ENCODE peak calls at places on chromosomes 7 and 10, in six cellular contexts. Q is colonic mucosa, B is spleen, A is cardiac muscle cell, H is heart right ventricle, K is ovary. L is an unnamed sample.

GRCh38 chr10:33621143-33621542 is 286.7 kb upstream of the NRP1 start:
- DNase-seq in Q (no peak), B (no peak), A (no peak), H (no peak), K (no peak), L (no peak)

GRCh38 chr7:116525298-116525912 is 569 bp downstream of the CAV1 start:
- DNase-seq in Q (peak; percentile 44), B (peak; percentile 83), A (no peak), H (peak; percentile 49), K (peak; percentile 49), L (peak; percentile 20)

GRCh38 chr7:28136885-28137284 is 43.7 kb downstream of the JAZF1 start:
- DNase-seq in Q (no peak), B (no peak), A (no peak), H (no peak), K (no peak), L (no peak)

GRCh38 chr10:99530108-99531025 is 2.4 kb upstream of the NKX2-3 start:
- DNase-seq in Q (no peak), B (peak; percentile 85), A (no peak), H (no peak), K (no peak), L (no peak)

GRCh38 chr7:102412548-102412947 is 16.4 kb downstream of the PRKRIP1 start:
- DNase-seq in Q (no peak), B (peak; percentile 86), A (no peak), H (peak; percentile 54), K (no peak), L (peak; percentile 49)

GRCh38 chr7:7898155-7898554 is 70.4 kb upstream of the GLCCI1 start:
- DNase-seq in Q (no peak), B (no peak), A (no peak), H (no peak), K (no peak), L (no peak)

GRCh38 chr10:129755075-129756020 is 208.7 kb downstream of the EBF3 start:
- DNase-seq in Q (peak; percentile 10), B (peak; percentile 54), A (no peak), H (no peak), K (no peak), L (peak; percentile 3)

GRCh38 chr10:7040681-7041080 is 370.2 kb downstream of the SFMBT2 start:
- DNase-seq in Q (no peak), B (no peak), A (no peak), H (no peak), K (no peak), L (no peak)

GRCh38 chr7:134470864-134471263 is 12.0 kb upstream of the AKR1B1 start:
- DNase-seq in Q (no peak), B (no peak), A (no peak), H (no peak), K (no peak), L (no peak)

GRCh38 chr7:123751816-123752215 is 3.0 kb upstream of the WASL start:
- DNase-seq in Q (no peak), B (no peak), A (no peak), H (no peak), K (no peak), L (no peak)

GRCh38 chr10:77392851-77393250 is 244.8 kb downstream of the KCNMA1 start:
- DNase-seq in Q (no peak), B (no peak), A (no peak), H (no peak), K (no peak), L (peak; percentile 40)

GRCh38 chr10:99396471-99396870 is 34.0 kb downstream of the GOT1 start:
- DNase-seq in Q (no peak), B (no peak), A (no peak), H (no peak), K (no peak), L (no peak)

GRCh38 chr10:43959854-43960415 is 311.3 kb upstream of the ZNF32 start:
- DNase-seq in Q (no peak), B (peak; percentile 27), A (no peak), H (no peak), K (no peak), L (no peak)

GRCh38 chr10:78312197-78313046 is 278.8 kb downstream of the RPS24 start:
- DNase-seq in Q (peak; percentile 10), B (no peak), A (peak; percentile 49), H (no peak), K (peak; percentile 1), L (peak; percentile 0)

GRCh38 chr7:90824386-90825307 is 228.5 kb downstream of the CDK14 start:
- DNase-seq in Q (no peak), B (no peak), A (no peak), H (no peak), K (no peak), L (no peak)

GRCh38 chr7:25882151-25882773 is 269.7 kb upstream of the NFE2L3 start:
- DNase-seq in Q (no peak), B (no peak), A (no peak), H (no peak), K (no peak), L (no peak)

GRCh38 chr10:58775960-58776574 is 263.4 kb downstream of the BICC1 start:
- DNase-seq in Q (no peak), B (no peak), A (no peak), H (peak; percentile 40), K (peak; percentile 40), L (no peak)

GRCh38 chr7:30596043-30596641 is 1.5 kb downstream of the GARS1 start:
- DNase-seq in Q (peak; percentile 51), B (no peak), A (no peak), H (no peak), K (no peak), L (no peak)

GRCh38 chr7:17055596-17055995 is 173.8 kb upstream of the AGR3 start:
- DNase-seq in Q (no peak), B (no peak), A (no peak), H (no peak), K (no peak), L (no peak)

GRCh38 chr7:157734926-157735640 is 398.3 kb downstream of the DNAJB6 start:
- DNase-seq in Q (no peak), B (no peak), A (no peak), H (no peak), K (no peak), L (no peak)

GRCh38 chr10:30185916-30186315 is 126.5 kb upstream of the JCAD start:
- DNase-seq in Q (no peak), B (no peak), A (no peak), H (no peak), K (no peak), L (no peak)

GRCh38 chr7:127346575-127347256 is 45.8 kb downstream of the ZNF800 start:
- DNase-seq in Q (no peak), B (no peak), A (no peak), H (no peak), K (no peak), L (no peak)

GRCh38 chr10:96290368-96291133 is 13.7 kb upstream of the DNTT start:
- DNase-seq in Q (no peak), B (no peak), A (no peak), H (no peak), K (no peak), L (no peak)

DNA sequence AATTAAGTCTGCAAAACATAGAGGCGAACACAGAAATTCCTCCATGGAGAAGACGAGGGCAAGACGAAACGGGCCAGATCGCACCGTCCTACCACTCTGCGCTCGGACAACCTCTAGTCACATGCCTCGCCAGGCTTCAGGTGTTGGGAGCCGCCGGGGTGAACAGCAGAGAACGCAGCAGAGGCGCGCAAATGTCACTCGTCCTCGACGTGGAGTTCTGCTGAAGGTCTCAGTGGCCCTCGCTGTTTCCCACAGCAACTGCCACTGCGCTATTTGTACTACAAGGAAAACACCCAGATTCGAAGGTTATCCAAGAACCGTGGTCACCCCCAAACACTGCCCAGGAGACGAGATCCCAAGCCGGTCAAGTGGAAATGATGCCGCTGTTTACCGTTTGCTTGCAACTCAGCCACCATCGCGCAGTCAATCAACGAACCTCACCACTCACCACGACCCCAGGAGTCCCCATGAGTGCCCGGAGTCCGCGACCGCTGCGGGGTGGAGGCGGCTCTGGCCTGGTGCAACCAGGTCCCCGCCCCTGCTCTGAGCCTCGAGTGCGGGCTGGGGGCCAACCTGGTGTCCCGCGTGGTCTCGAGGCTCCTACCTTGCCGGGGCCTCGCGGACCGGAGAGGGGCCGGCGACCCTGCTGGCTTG is 9.1 kb downstream of the CTBP2 start:
- DNase-seq in Q (no peak), B (no peak), A (no peak), H (no peak), K (no peak), L (no peak)
- H3K4me1 ChIP-seq in Q (peaks cover 49% of the 10 kb centered on the region), B (peaks cover 75% of the 10 kb centered on the region), A (peaks cover 47% of the 10 kb centered on the region), H (peaks cover 80% of the 10 kb centered on the region), K (peaks cover 51% of the 10 kb centered on the region), L (peaks cover 57% of the 10 kb centered on the region)

DNA sequence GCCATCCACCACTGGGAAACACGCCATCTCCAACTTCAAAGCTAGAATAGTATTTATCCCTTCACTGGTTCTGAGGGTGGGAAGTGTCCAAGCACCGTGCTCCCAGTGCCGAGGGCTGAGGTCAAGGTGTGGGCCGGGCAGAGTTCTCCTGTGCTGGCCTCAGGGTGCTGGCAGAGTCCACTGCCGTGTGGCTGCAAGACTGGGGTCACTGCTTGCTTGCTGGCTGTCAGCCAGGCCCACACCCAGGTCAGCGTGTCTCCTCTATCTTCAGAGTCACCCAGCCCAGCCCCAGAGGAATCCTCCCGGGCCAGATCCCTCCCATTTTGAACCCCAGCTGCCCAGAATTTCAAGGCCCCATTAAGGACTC is 45.4 kb upstream of the PPP2R2D start:
- DNase-seq in Q (no peak), B (peak; percentile 68), A (no peak), H (no peak), K (no peak), L (no peak)
- H3K36me3 ChIP-seq in Q (no peaks in the 10 kb centered on the region), B (no peaks in the 10 kb centered on the region), A (no peaks in the 10 kb centered on the region), H (no peaks in the 10 kb centered on the region), K (no peaks in the 10 kb centered on the region), L (no peaks in the 10 kb centered on the region)

GRCh38 chr7:95026018-95026417 is 118.6 kb downstream of the PPP1R9A start:
- DNase-seq in Q (no peak), B (no peak), A (no peak), H (no peak), K (no peak), L (no peak)

GRCh38 chr7:95026421-95027072 is 119.2 kb downstream of the PPP1R9A start:
- DNase-seq in Q (no peak), B (no peak), A (no peak), H (no peak), K (no peak), L (no peak)

GRCh38 chr7:95028683-95029082 is 121.3 kb downstream of the PPP1R9A start:
- DNase-seq in Q (no peak), B (no peak), A (peak; percentile 9), H (no peak), K (no peak), L (no peak)

DNA sequence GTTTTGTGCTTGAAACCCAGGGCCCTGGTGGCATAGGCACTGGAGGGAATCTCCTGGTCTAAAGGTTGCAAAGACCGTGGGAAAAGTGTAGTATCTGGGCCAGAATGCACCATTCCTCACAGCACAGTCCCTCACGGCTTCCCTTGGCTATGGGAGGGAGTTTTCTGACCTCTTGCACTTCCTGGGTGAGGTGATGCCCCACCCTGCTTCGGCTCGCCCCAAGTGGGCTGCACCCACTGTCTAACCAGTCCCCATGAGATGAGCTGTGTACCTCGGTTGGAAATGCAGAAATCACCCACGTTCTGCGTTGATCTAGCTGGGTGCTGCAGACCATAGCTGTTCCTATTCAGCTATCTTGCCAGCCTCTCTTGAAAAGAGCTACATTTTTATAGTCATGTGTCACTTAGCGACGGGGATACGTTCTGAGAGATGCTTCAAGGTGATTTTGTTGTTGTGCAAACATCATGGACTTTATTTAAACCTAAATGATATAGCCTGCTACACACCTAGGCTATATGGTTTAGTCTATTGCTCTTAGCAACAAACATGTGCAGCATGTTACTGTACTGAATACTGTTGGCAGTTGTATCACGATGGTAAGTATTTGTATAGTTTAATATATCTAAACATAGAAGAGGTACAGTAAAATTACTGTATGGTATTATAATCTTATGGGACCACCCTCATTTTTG is 119.9 kb downstream of the PPP1R9A start:
- DNase-seq in Q (peak; percentile 49), B (no peak), A (no peak), H (no peak), K (no peak), L (no peak)
- H3K4me3 ChIP-seq in Q (no peak overlapping the region), B (no peak overlapping the region), A (no peak overlapping the region), H (no peak overlapping the region), K (no peak overlapping the region), L (no peak overlapping the region)

GRCh38 chr10:562142-562541 is 127.3 kb downstream of the DIP2C start:
- DNase-seq in Q (no peak), B (no peak), A (no peak), H (no peak), K (no peak), L (no peak)
- H3K4me1 ChIP-seq in Q (no peaks in the 10 kb centered on the region), B (no peaks in the 10 kb centered on the region), A (peaks cover 21% of the 10 kb centered on the region), H (peaks cover 25% of the 10 kb centered on the region), K (peaks cover 10% of the 10 kb centered on the region), L (no peaks in the 10 kb centered on the region)

L was measured in prostate gland.